ENCODE peak calls at places on chromosomes 12 and 14, in five cellular contexts. M is iPS-NIHi11; I is activated CD4-positive, alpha-beta T cell treated with anti-CD3 and anti-CD28 coated beads, Interleukin-2, amount 50 U/mL, for 4 hours; J is H4; A is GM23338. E is an unnamed sample.

GRCh38 chr14:55348766-55349453 is 62.7 kb downstream of the ATG14 start:
- DNase-seq in I (no peak), M (no peak), J (no peak), A (no peak), E (no peak)

GRCh38 chr12:114841557-114842251 is 157.7 kb upstream of the TBX3 start:
- DNase-seq in J (no peak), I (no peak), A (peak), M (peak), E (no peak)

GRCh38 chr14:54366726-54367707 is 29.8 kb upstream of the CDKN3 start:
- DNase-seq in I (peak), A (peak), J (peak), M (peak), E (peak)

GRCh38 chr12:52692253-52692652 is 11.1 kb downstream of the KRT77 start:
- DNase-seq in M (peak), J (no peak), I (no peak), A (peak), E (no peak)

GRCh38 chr12:132772551-132772950 is 10.9 kb upstream of the ANKLE2 start:
- DNase-seq in A (no peak), I (no peak), M (no peak), J (no peak), E (no peak)

GRCh38 chr12:130826151-130826801 is 12.8 kb downstream of the STX2 start:
- DNase-seq in A (peak), I (peak), M (peak), J (peak), E (peak)

GRCh38 chr14:68364823-68365222 is 428.0 kb downstream of the ZFP36L1 start:
- DNase-seq in M (peak), A (peak), I (no peak), J (no peak), E (no peak)

GRCh38 chr12:108414021-108414420 is 74.9 kb upstream of the CMKLR1 start:
- DNase-seq in A (no peak), I (no peak), M (no peak), J (no peak), E (no peak)

GRCh38 chr14:99524804-99525698 is 43.8 kb downstream of the CCNK start:
- DNase-seq in A (peak), M (peak), I (no peak), J (no peak), E (peak)

GRCh38 chr14:102451064-102451352 is 58.6 kb downstream of the ANKRD9 start:
- DNase-seq in I (no peak), A (no peak), M (no peak), J (no peak), E (no peak)

GRCh38 chr14:92924247-92924646 is 1.3 kb downstream of the CHGA start:
- DNase-seq in A (peak), J (no peak), I (no peak), M (peak), E (no peak)

GRCh38 chr14:53879022-53879686 is 77.5 kb downstream of the BMP4 start:
- DNase-seq in J (no peak), M (no peak), I (no peak), A (no peak), E (no peak)

GRCh38 chr12:116604151-116604550 is 45.0 kb downstream of the MAP1LC3B2 start:
- DNase-seq in A (no peak), M (no peak), I (no peak), J (no peak), E (no peak)

GRCh38 chr14:65224799-65225198 is 122.5 kb upstream of the MAX start:
- DNase-seq in I (no peak), J (peak), M (no peak), A (no peak), E (no peak)

GRCh38 chr14:61699092-61699491 is 3.8 kb downstream of the HIF1A start:
- DNase-seq in M (no peak), A (no peak), J (no peak), I (no peak), E (no peak)

GRCh38 chr14:72609205-72609916 is 284.5 kb downstream of the DPF3 start:
- DNase-seq in M (no peak), A (no peak), I (no peak), J (no peak), E (no peak)

GRCh38 chr14:44531648-44532047 is 24.6 kb upstream of the FSCB start:
- DNase-seq in M (no peak), I (no peak), J (no peak), A (no peak), E (no peak)

GRCh38 chr12:132151766-132152410 is 7.6 kb downstream of the NOC4L start:
- DNase-seq in I (no peak), M (no peak), J (no peak), A (no peak), E (no peak)

GRCh38 chr14:23866269-23866668 is 87.3 kb upstream of the DHRS4 start:
- DNase-seq in J (no peak), A (no peak), M (no peak), I (no peak), E (no peak)

GRCh38 chr12:56874821-56875220 is 59.4 kb downstream of the SDR9C7 start:
- DNase-seq in J (no peak), I (no peak), M (peak), A (peak), E (no peak)

GRCh38 chr14:91396959-91397815 is 20.4 kb downstream of the CCDC88C start:
- DNase-seq in I (no peak), J (no peak), M (no peak), A (peak), E (no peak)

GRCh38 chr12:24795699-24796385 is 153.1 kb downstream of the BCAT1 start:
- DNase-seq in J (no peak), I (no peak), M (no peak), A (no peak), E (no peak)

GRCh38 chr12:84397279-84397678 is 515.3 kb downstream of the SLC6A15 start:
- DNase-seq in I (no peak), M (no peak), J (no peak), A (no peak), E (no peak)

GRCh38 chr12:131826064-131826928 is 1.9 kb upstream of the MMP17 start:
- DNase-seq in A (no peak), I (no peak), J (no peak), M (no peak), E (no peak)

GRCh38 chr12:57340104-57340503 is 89.1 kb upstream of the STAC3 start:
- DNase-seq in I (no peak), J (peak), A (peak), M (peak), E (peak)

GRCh38 chr14:33755358-33755757 is 195.5 kb downstream of the EGLN3 start:
- DNase-seq in A (no peak), I (no peak), J (no peak), M (no peak), E (peak)

GRCh38 chr12:85279449-85280137 is 427 bp upstream of the ALX1 start:
- DNase-seq in A (peak), M (peak), I (no peak), J (no peak), E (no peak)

GRCh38 chr14:49505026-49505766 is 81.0 kb downstream of the RPS29 start:
- DNase-seq in M (no peak), A (peak), I (no peak), J (no peak), E (no peak)

GRCh38 chr12:130816055-130816454 is 23.0 kb downstream of the STX2 start:
- DNase-seq in A (no peak), I (no peak), M (no peak), J (no peak), E (no peak)

GRCh38 chr12:47264951-47265350 is 185.2 kb upstream of the AMIGO2 start:
- DNase-seq in M (no peak), I (no peak), J (no peak), A (no peak), E (no peak)

GRCh38 chr14:71618716-71619115 is 313.5 kb upstream of the RGS6 start:
- DNase-seq in J (no peak), I (no peak), A (no peak), M (no peak), E (no peak)

GRCh38 chr12:55720894-55721444 is 776 bp downstream of the RDH5 start:
- DNase-seq in A (peak), I (no peak), M (peak), J (peak), E (peak)

GRCh38 chr12:121812921-121813896 is 9.4 kb downstream of the SETD1B start:
- DNase-seq in M (no peak), A (no peak), I (no peak), J (no peak), E (no peak)

GRCh38 chr14:38469156-38469555 is 213.3 kb upstream of the CLEC14A start:
- DNase-seq in I (no peak), A (no peak), J (no peak), M (no peak), E (no peak)

GRCh38 chr12:124635316-124635715 is 67.9 kb upstream of the NCOR2 start:
- DNase-seq in A (no peak), I (no peak), J (no peak), M (no peak), E (no peak)

GRCh38 chr12:122886851-122887816 is 8.8 kb downstream of the VPS37B start:
- DNase-seq in I (no peak), J (peak), A (no peak), M (no peak), E (peak)

GRCh38 chr14:73728106-73729014 is 14.2 kb upstream of the PNMA1 start:
- DNase-seq in I (peak), M (peak), J (peak), A (peak), E (peak)

GRCh38 chr14:72810201-72810600 is 83.7 kb downstream of the DPF3 start:
- DNase-seq in M (no peak), J (no peak), A (no peak), I (peak), E (no peak)

GRCh38 chr14:101400815-101401214 is 160.5 kb upstream of the DIO3 start:
- DNase-seq in I (no peak), A (no peak), M (peak), J (no peak), E (peak)